ENCODE peak calls at places on chromosomes 4 and X, in nine cellular contexts. D is cardiac muscle cell, X is right cardiac atrium, I is tibial artery, S is fibroblast of lung, U is stomach, P is IMR-90, B is left ventricle myocardium inferior, F is heart left ventricle. Y is an unnamed sample.
A peak's percentile ranks its signal among the peaks of the same experiment; 100 is the strongest.

GRCh38 chr4:79050521-79050880 is 111.3 kb upstream of the PAQR3 start:
- DNase-seq in B (no peak), I (no peak), U (no peak), D (no peak), P (no peak), F (peak; percentile 31), S (no peak), X (no peak), Y (no peak)

GRCh38 chr4:2103127-2103842 is 44.2 kb downstream of the NAT8L start:
- DNase-seq in X (no peak), I (no peak), D (no peak), F (no peak), B (no peak), U (no peak), S (no peak), P (no peak), Y (no peak)

GRCh38 chr4:108204518-108204917 is 35.8 kb upstream of the LEF1 start:
- DNase-seq in X (no peak), B (no peak), U (no peak), D (no peak), S (peak; percentile 24), F (no peak), P (no peak), I (no peak), Y (no peak)

GRCh38 chr4:128358231-128358902 is 70.8 kb upstream of the PGRMC2 start:
- DNase-seq in D (peak; percentile 78), P (peak; percentile 91), S (peak; percentile 82), X (no peak), F (no peak), I (no peak), B (no peak), U (no peak), Y (no peak)

GRCh38 chrX:39832211-39832610 is 265.5 kb downstream of the BCOR start:
- DNase-seq in D (no peak), I (no peak), B (no peak), P (no peak), U (no peak), X (no peak), F (no peak), S (no peak), Y (no peak)

GRCh38 chrX:67724359-67725110 is 180.7 kb downstream of the AR start:
- DNase-seq in F (no peak), I (peak; percentile 22), D (peak; percentile 7), B (no peak), P (no peak), X (no peak), U (no peak), S (peak; percentile 10), Y (no peak)

GRCh38 chr4:16227462-16227868 is 1.2 kb upstream of the TAPT1 start:
- DNase-seq in X (peak; percentile 79), U (peak; percentile 40), B (peak; percentile 47), P (peak; percentile 30), I (peak; percentile 34), F (peak; percentile 70), D (peak; percentile 44), S (peak; percentile 59), Y (peak; percentile 52)

GRCh38 chr4:21470531-21470930 is 478.0 kb downstream of the KCNIP4 start:
- DNase-seq in B (no peak), F (no peak), P (no peak), X (no peak), U (no peak), S (peak; percentile 65), D (peak; percentile 69), I (no peak), Y (no peak)

GRCh38 chr4:31114821-31115220 is 394.7 kb downstream of the PCDH7 start:
- DNase-seq in U (no peak), F (no peak), S (peak; percentile 56), X (no peak), I (no peak), B (no peak), D (no peak), P (no peak), Y (no peak)

GRCh38 chrX:323721-324628 is 5.4 kb upstream of the GTPBP6 start:
- DNase-seq in P (peak; percentile 58), X (peak; percentile 77), D (peak; percentile 72), B (peak; percentile 25), U (peak; percentile 60), F (peak; percentile 38), I (peak; percentile 12), S (peak; percentile 81), Y (peak; percentile 53)

GRCh38 chrX:31743004-31743403 is 671.2 kb upstream of the FTHL17 start:
- DNase-seq in S (no peak), P (no peak), B (no peak), F (no peak), X (no peak), U (no peak), I (no peak), D (no peak), Y (no peak)

GRCh38 chrX:77087529-77088169 is 359.5 kb upstream of the FGF16 start:
- DNase-seq in U (no peak), B (no peak), F (no peak), D (peak; percentile 7), P (peak; percentile 10), X (no peak), S (peak; percentile 26), I (peak; percentile 52), Y (no peak)

GRCh38 chr4:140188975-140189374 is 35.0 kb upstream of the MAML3 start:
- DNase-seq in B (no peak), S (peak; percentile 67), I (peak; percentile 40), P (peak; percentile 64), F (no peak), D (peak; percentile 96), U (no peak), X (peak; percentile 74), Y (peak; percentile 67)

GRCh38 chrX:41009816-41010187 is 75.4 kb upstream of the USP9X start:
- DNase-seq in X (no peak), D (no peak), F (no peak), S (no peak), B (no peak), I (no peak), P (no peak), U (no peak), Y (no peak)

GRCh38 chr4:89765966-89766365 is 71.0 kb downstream of the SNCA start:
- DNase-seq in X (no peak), I (no peak), U (no peak), D (peak; percentile 92), S (peak; percentile 89), B (no peak), P (peak; percentile 63), F (no peak), Y (peak; percentile 32)

GRCh38 chr4:3037957-3038451 is 36.3 kb downstream of the HTT-AS start:
- DNase-seq in S (no peak), P (no peak), U (no peak), B (peak; percentile 75), I (peak; percentile 50), D (peak; percentile 17), F (peak; percentile 84), X (peak; percentile 88), Y (peak; percentile 73)

GRCh38 chrX:71992711-71993110 is 82.1 kb downstream of the NHSL2 start:
- DNase-seq in F (no peak), B (no peak), X (peak; percentile 49), P (no peak), I (no peak), S (no peak), D (no peak), U (no peak), Y (no peak)

GRCh38 chrX:131745942-131746489 is 202.1 kb downstream of the OR13H1 start:
- DNase-seq in D (no peak), S (no peak), P (no peak), F (no peak), X (no peak), B (no peak), U (no peak), I (no peak), Y (no peak)

GRCh38 chr4:183830438-183830985 is 74.6 kb upstream of the STOX2 start:
- DNase-seq in S (no peak), I (no peak), U (no peak), X (no peak), P (no peak), B (no peak), F (no peak), D (no peak), Y (no peak)

GRCh38 chr4:163331629-163332360 is 601 bp downstream of the NPY1R start:
- DNase-seq in X (peak; percentile 69), B (peak; percentile 17), I (no peak), S (peak; percentile 32), P (no peak), U (no peak), D (peak; percentile 36), F (peak; percentile 62), Y (peak; percentile 29)

GRCh38 chr4:183438458-183439113 is 5.8 kb upstream of the CDKN2AIP start:
- DNase-seq in B (no peak), F (no peak), D (peak; percentile 42), U (peak; percentile 63), X (no peak), S (peak; percentile 95), I (no peak), P (peak; percentile 97), Y (no peak)

GRCh38 chrX:113399501-113400192 is 559.0 kb upstream of the AMOT start:
- DNase-seq in I (no peak), F (no peak), X (no peak), B (no peak), D (peak; percentile 16), P (no peak), U (no peak), S (peak; percentile 69), Y (no peak)

GRCh38 chrX:42422961-42423360 is 355.0 kb downstream of the PPP1R2C start:
- DNase-seq in F (no peak), B (no peak), P (no peak), S (no peak), X (no peak), U (no peak), I (no peak), D (no peak), Y (no peak)

GRCh38 chrX:150870487-150871340 is 27.8 kb downstream of the CD99L2 start:
- DNase-seq in P (peak; percentile 38), U (no peak), D (peak; percentile 62), B (no peak), X (no peak), S (no peak), F (no peak), I (no peak), Y (no peak)
- H3K4me1 ChIP-seq in P (peaks cover 7% of the 10 kb centered on the region), U (peaks cover 17% of the 10 kb centered on the region), D (no peaks in the 10 kb centered on the region), B (peaks cover 49% of the 10 kb centered on the region), X (peaks cover 13% of the 10 kb centered on the region), S (peaks cover 3% of the 10 kb centered on the region), F (peaks cover 44% of the 10 kb centered on the region), I (no peaks in the 10 kb centered on the region), Y (peaks cover 2% of the 10 kb centered on the region)

GRCh38 chr4:143286733-143287570 is 49.7 kb upstream of the GAB1 start:
- DNase-seq in U (no peak), I (no peak), P (peak; percentile 75), F (no peak), S (peak; percentile 64), D (peak; percentile 51), X (no peak), B (no peak), Y (no peak)
- H3K4me1 ChIP-seq in U (peaks cover 12% of the 10 kb centered on the region), I (no peaks in the 10 kb centered on the region), P (peaks cover 11% of the 10 kb centered on the region), F (peaks cover 33% of the 10 kb centered on the region), S (peaks cover 14% of the 10 kb centered on the region), D (no peaks in the 10 kb centered on the region), X (peaks cover 5% of the 10 kb centered on the region), B (peaks cover 34% of the 10 kb centered on the region), Y (peaks cover 5% of the 10 kb centered on the region)

GRCh38 chr4:23931489-23931830 is 41.6 kb upstream of the PPARGC1A start:
- DNase-seq in U (no peak), F (no peak), P (no peak), S (no peak), I (no peak), D (no peak), X (no peak), B (no peak), Y (no peak)
- H3K4me1 ChIP-seq in U (peaks cover 49% of the 10 kb centered on the region), F (peaks cover 45% of the 10 kb centered on the region), P (peaks cover 3% of the 10 kb centered on the region), S (peaks cover 7% of the 10 kb centered on the region), I (no peaks in the 10 kb centered on the region), D (peaks cover 20% of the 10 kb centered on the region), X (peaks cover 14% of the 10 kb centered on the region), B (peaks cover 52% of the 10 kb centered on the region), Y (no peaks in the 10 kb centered on the region)

GRCh38 chr4:87032884-87033533 is 98.2 kb downstream of the AFF1 start:
- DNase-seq in U (no peak), I (no peak), B (no peak), S (peak; percentile 82), P (peak; percentile 83), X (no peak), D (peak; percentile 94), F (no peak), Y (no peak)
- H3K4me1 ChIP-seq in U (peaks cover 98% of the 10 kb centered on the region), I (no peaks in the 10 kb centered on the region), B (peaks cover 100% of the 10 kb centered on the region), S (peaks cover 27% of the 10 kb centered on the region), P (peaks cover 26% of the 10 kb centered on the region), X (peaks cover 31% of the 10 kb centered on the region), D (peaks cover 83% of the 10 kb centered on the region), F (peaks cover 100% of the 10 kb centered on the region), Y (peaks cover 40% of the 10 kb centered on the region)

Y was measured in ovary.